ENCODE peak calls at places on chromosomes 3 and 15, in seven cellular contexts. One of them, this sample, is unnamed.

GRCh38 chr3:141275973-141276372 is 44.3 kb downstream of the PXYLP1 start:
- DNase-seq in AG10803: no peak
- DNase-seq in LHCN-M2: no peak
- DNase-seq in M059J: peak
- DNase-seq in prostate gland: no peak
- DNase-seq in Kasumi-1: no peak
- DNase-seq in stimulated activated CD8-positive, alpha-beta memory T cell treated with anti-CD3 and anti-CD28 coated beads, Interleukin-7, amount 100 ng/mL, for 24 hours: no peak
- DNase-seq in this sample: no peak

GRCh38 chr15:29092376-29093064 is 177.1 kb downstream of the NSMCE3 start:
- DNase-seq in LHCN-M2: no peak
- DNase-seq in M059J: no peak
- DNase-seq in Kasumi-1: no peak
- DNase-seq in AG10803: no peak
- DNase-seq in stimulated activated CD8-positive, alpha-beta memory T cell treated with anti-CD3 and anti-CD28 coated beads, Interleukin-7, amount 100 ng/mL, for 24 hours: no peak
- DNase-seq in prostate gland: no peak
- DNase-seq in this sample: no peak

GRCh38 chr15:67762610-67763368 is 62.5 kb upstream of the SKOR1 start:
- DNase-seq in stimulated activated CD8-positive, alpha-beta memory T cell treated with anti-CD3 and anti-CD28 coated beads, Interleukin-7, amount 100 ng/mL, for 24 hours: no peak
- DNase-seq in M059J: no peak
- DNase-seq in Kasumi-1: no peak
- DNase-seq in LHCN-M2: no peak
- DNase-seq in AG10803: peak
- DNase-seq in prostate gland: no peak
- DNase-seq in this sample: no peak

GRCh38 chr3:158109295-158109803 is 540 bp upstream of the RSRC1 start:
- DNase-seq in M059J: no peak
- DNase-seq in stimulated activated CD8-positive, alpha-beta memory T cell treated with anti-CD3 and anti-CD28 coated beads, Interleukin-7, amount 100 ng/mL, for 24 hours: no peak
- DNase-seq in AG10803: peak
- DNase-seq in prostate gland: no peak
- DNase-seq in Kasumi-1: peak
- DNase-seq in LHCN-M2: no peak
- DNase-seq in this sample: no peak

GRCh38 chr3:62665627-62666433 is 209.4 kb downstream of the CADPS start:
- DNase-seq in Kasumi-1: peak
- DNase-seq in LHCN-M2: peak
- DNase-seq in M059J: peak
- DNase-seq in prostate gland: peak
- DNase-seq in AG10803: peak
- DNase-seq in stimulated activated CD8-positive, alpha-beta memory T cell treated with anti-CD3 and anti-CD28 coated beads, Interleukin-7, amount 100 ng/mL, for 24 hours: no peak
- DNase-seq in this sample: peak

GRCh38 chr15:67927501-67928156 is 87.8 kb upstream of the RNU6-1 start:
- DNase-seq in LHCN-M2: no peak
- DNase-seq in Kasumi-1: no peak
- DNase-seq in stimulated activated CD8-positive, alpha-beta memory T cell treated with anti-CD3 and anti-CD28 coated beads, Interleukin-7, amount 100 ng/mL, for 24 hours: no peak
- DNase-seq in prostate gland: peak
- DNase-seq in M059J: peak
- DNase-seq in AG10803: peak
- DNase-seq in this sample: peak

GRCh38 chr15:62391565-62392262 is 226.6 kb upstream of the C2CD4B start:
- DNase-seq in Kasumi-1: peak
- DNase-seq in M059J: peak
- DNase-seq in prostate gland: peak
- DNase-seq in LHCN-M2: peak
- DNase-seq in stimulated activated CD8-positive, alpha-beta memory T cell treated with anti-CD3 and anti-CD28 coated beads, Interleukin-7, amount 100 ng/mL, for 24 hours: no peak
- DNase-seq in AG10803: peak
- DNase-seq in this sample: peak

GRCh38 chr3:155960060-155960459 is 89.6 kb downstream of the GMPS start:
- DNase-seq in LHCN-M2: peak
- DNase-seq in prostate gland: no peak
- DNase-seq in AG10803: peak
- DNase-seq in stimulated activated CD8-positive, alpha-beta memory T cell treated with anti-CD3 and anti-CD28 coated beads, Interleukin-7, amount 100 ng/mL, for 24 hours: no peak
- DNase-seq in M059J: no peak
- DNase-seq in Kasumi-1: no peak
- DNase-seq in this sample: no peak

GRCh38 chr15:75666823-75667501 is 19.2 kb downstream of the SNX33 start:
- DNase-seq in stimulated activated CD8-positive, alpha-beta memory T cell treated with anti-CD3 and anti-CD28 coated beads, Interleukin-7, amount 100 ng/mL, for 24 hours: no peak
- DNase-seq in Kasumi-1: no peak
- DNase-seq in M059J: peak
- DNase-seq in prostate gland: no peak
- DNase-seq in AG10803: peak
- DNase-seq in LHCN-M2: peak
- DNase-seq in this sample: peak

GRCh38 chr3:57974796-57975388 is 33.3 kb upstream of the FLNB start:
- DNase-seq in Kasumi-1: no peak
- DNase-seq in stimulated activated CD8-positive, alpha-beta memory T cell treated with anti-CD3 and anti-CD28 coated beads, Interleukin-7, amount 100 ng/mL, for 24 hours: no peak
- DNase-seq in LHCN-M2: peak
- DNase-seq in prostate gland: peak
- DNase-seq in M059J: peak
- DNase-seq in AG10803: peak
- DNase-seq in this sample: peak

GRCh38 chr3:3259181-3259580 is 79.7 kb upstream of the CRBN start:
- DNase-seq in stimulated activated CD8-positive, alpha-beta memory T cell treated with anti-CD3 and anti-CD28 coated beads, Interleukin-7, amount 100 ng/mL, for 24 hours: no peak
- DNase-seq in LHCN-M2: no peak
- DNase-seq in Kasumi-1: no peak
- DNase-seq in AG10803: no peak
- DNase-seq in M059J: no peak
- DNase-seq in prostate gland: no peak
- DNase-seq in this sample: no peak

GRCh38 chr3:172177046-172177445 is 137.7 kb downstream of the FNDC3B start:
- DNase-seq in Kasumi-1: no peak
- DNase-seq in stimulated activated CD8-positive, alpha-beta memory T cell treated with anti-CD3 and anti-CD28 coated beads, Interleukin-7, amount 100 ng/mL, for 24 hours: no peak
- DNase-seq in prostate gland: no peak
- DNase-seq in AG10803: peak
- DNase-seq in M059J: peak
- DNase-seq in LHCN-M2: peak
- DNase-seq in this sample: peak

GRCh38 chr15:79811406-79812405 is 85.1 kb downstream of the MTHFS start:
- DNase-seq in M059J: peak
- DNase-seq in Kasumi-1: no peak
- DNase-seq in LHCN-M2: peak
- DNase-seq in AG10803: peak
- DNase-seq in stimulated activated CD8-positive, alpha-beta memory T cell treated with anti-CD3 and anti-CD28 coated beads, Interleukin-7, amount 100 ng/mL, for 24 hours: no peak
- DNase-seq in prostate gland: peak
- DNase-seq in this sample: peak

GRCh38 chr3:144273611-144274010 is 302.0 kb downstream of the DIPK2A start:
- DNase-seq in LHCN-M2: peak
- DNase-seq in AG10803: no peak
- DNase-seq in stimulated activated CD8-positive, alpha-beta memory T cell treated with anti-CD3 and anti-CD28 coated beads, Interleukin-7, amount 100 ng/mL, for 24 hours: no peak
- DNase-seq in prostate gland: peak
- DNase-seq in Kasumi-1: no peak
- DNase-seq in M059J: peak
- DNase-seq in this sample: no peak

GRCh38 chr15:39918688-39919385 is 1.2 kb downstream of the GPR176 start:
- DNase-seq in AG10803: peak
- DNase-seq in LHCN-M2: peak
- DNase-seq in stimulated activated CD8-positive, alpha-beta memory T cell treated with anti-CD3 and anti-CD28 coated beads, Interleukin-7, amount 100 ng/mL, for 24 hours: no peak
- DNase-seq in M059J: peak
- DNase-seq in prostate gland: no peak
- DNase-seq in Kasumi-1: no peak
- DNase-seq in this sample: peak

GRCh38 chr3:16286161-16286560 is 21.1 kb downstream of the OXNAD1 start:
- DNase-seq in M059J: no peak
- DNase-seq in LHCN-M2: no peak
- DNase-seq in prostate gland: no peak
- DNase-seq in Kasumi-1: no peak
- DNase-seq in stimulated activated CD8-positive, alpha-beta memory T cell treated with anti-CD3 and anti-CD28 coated beads, Interleukin-7, amount 100 ng/mL, for 24 hours: no peak
- DNase-seq in AG10803: no peak
- DNase-seq in this sample: no peak

GRCh38 chr3:65785065-65785645 is 253.6 kb downstream of the MAGI1 start:
- DNase-seq in Kasumi-1: peak
- DNase-seq in AG10803: peak
- DNase-seq in stimulated activated CD8-positive, alpha-beta memory T cell treated with anti-CD3 and anti-CD28 coated beads, Interleukin-7, amount 100 ng/mL, for 24 hours: no peak
- DNase-seq in LHCN-M2: peak
- DNase-seq in prostate gland: peak
- DNase-seq in M059J: peak
- DNase-seq in this sample: peak

GRCh38 chr15:78147566-78147965 is 1.6 kb upstream of the IDH3A start:
- DNase-seq in AG10803: no peak
- DNase-seq in stimulated activated CD8-positive, alpha-beta memory T cell treated with anti-CD3 and anti-CD28 coated beads, Interleukin-7, amount 100 ng/mL, for 24 hours: no peak
- DNase-seq in LHCN-M2: no peak
- DNase-seq in Kasumi-1: no peak
- DNase-seq in M059J: no peak
- DNase-seq in prostate gland: no peak
- DNase-seq in this sample: no peak

GRCh38 chr3:73510298-73510697 is 114.4 kb downstream of the PDZRN3 start:
- DNase-seq in M059J: no peak
- DNase-seq in LHCN-M2: no peak
- DNase-seq in Kasumi-1: no peak
- DNase-seq in AG10803: no peak
- DNase-seq in stimulated activated CD8-positive, alpha-beta memory T cell treated with anti-CD3 and anti-CD28 coated beads, Interleukin-7, amount 100 ng/mL, for 24 hours: no peak
- DNase-seq in prostate gland: no peak
- DNase-seq in this sample: no peak

GRCh38 chr3:9102240-9102841 is 139.1 kb upstream of the RAD18 start:
- DNase-seq in LHCN-M2: no peak
- DNase-seq in stimulated activated CD8-positive, alpha-beta memory T cell treated with anti-CD3 and anti-CD28 coated beads, Interleukin-7, amount 100 ng/mL, for 24 hours: no peak
- DNase-seq in M059J: no peak
- DNase-seq in prostate gland: no peak
- DNase-seq in Kasumi-1: no peak
- DNase-seq in AG10803: no peak
- DNase-seq in this sample: peak

GRCh38 chr3:25397150-25397549 is 30.9 kb upstream of the RARB start:
- DNase-seq in Kasumi-1: no peak
- DNase-seq in AG10803: no peak
- DNase-seq in LHCN-M2: no peak
- DNase-seq in prostate gland: no peak
- DNase-seq in M059J: no peak
- DNase-seq in stimulated activated CD8-positive, alpha-beta memory T cell treated with anti-CD3 and anti-CD28 coated beads, Interleukin-7, amount 100 ng/mL, for 24 hours: no peak
- DNase-seq in this sample: no peak

GRCh38 chr15:65416845-65417416 is 5.8 kb downstream of the IGDCC4 start:
- DNase-seq in stimulated activated CD8-positive, alpha-beta memory T cell treated with anti-CD3 and anti-CD28 coated beads, Interleukin-7, amount 100 ng/mL, for 24 hours: no peak
- DNase-seq in Kasumi-1: no peak
- DNase-seq in LHCN-M2: peak
- DNase-seq in prostate gland: no peak
- DNase-seq in M059J: no peak
- DNase-seq in AG10803: peak
- DNase-seq in this sample: peak

GRCh38 chr3:159038405-159038804 is 236.6 kb downstream of the MFSD1 start:
- DNase-seq in M059J: no peak
- DNase-seq in AG10803: no peak
- DNase-seq in stimulated activated CD8-positive, alpha-beta memory T cell treated with anti-CD3 and anti-CD28 coated beads, Interleukin-7, amount 100 ng/mL, for 24 hours: no peak
- DNase-seq in prostate gland: no peak
- DNase-seq in Kasumi-1: no peak
- DNase-seq in LHCN-M2: no peak
- DNase-seq in this sample: no peak

GRCh38 chr15:25056484-25057429 is 102.0 kb downstream of the SNRPN start:
- DNase-seq in prostate gland: no peak
- DNase-seq in AG10803: no peak
- DNase-seq in stimulated activated CD8-positive, alpha-beta memory T cell treated with anti-CD3 and anti-CD28 coated beads, Interleukin-7, amount 100 ng/mL, for 24 hours: no peak
- DNase-seq in M059J: no peak
- DNase-seq in LHCN-M2: no peak
- DNase-seq in Kasumi-1: no peak
- DNase-seq in this sample: no peak

GRCh38 chr15:38072007-38072506 is 137.6 kb downstream of the TMCO5A start:
- DNase-seq in AG10803: no peak
- DNase-seq in prostate gland: no peak
- DNase-seq in stimulated activated CD8-positive, alpha-beta memory T cell treated with anti-CD3 and anti-CD28 coated beads, Interleukin-7, amount 100 ng/mL, for 24 hours: no peak
- DNase-seq in M059J: no peak
- DNase-seq in LHCN-M2: no peak
- DNase-seq in Kasumi-1: no peak
- DNase-seq in this sample: no peak

GRCh38 chr3:56858331-56858730 is 56.6 kb upstream of the ARHGEF3 start:
- DNase-seq in stimulated activated CD8-positive, alpha-beta memory T cell treated with anti-CD3 and anti-CD28 coated beads, Interleukin-7, amount 100 ng/mL, for 24 hours: no peak
- DNase-seq in LHCN-M2: no peak
- DNase-seq in AG10803: no peak
- DNase-seq in prostate gland: peak
- DNase-seq in Kasumi-1: no peak
- DNase-seq in M059J: no peak
- DNase-seq in this sample: no peak

GRCh38 chr3:113275876-113276580 is 64.7 kb downstream of the BOC start:
- DNase-seq in prostate gland: peak
- DNase-seq in stimulated activated CD8-positive, alpha-beta memory T cell treated with anti-CD3 and anti-CD28 coated beads, Interleukin-7, amount 100 ng/mL, for 24 hours: no peak
- DNase-seq in Kasumi-1: no peak
- DNase-seq in AG10803: peak
- DNase-seq in M059J: peak
- DNase-seq in LHCN-M2: peak
- DNase-seq in this sample: peak

GRCh38 chr15:97194750-97195149 is 765.8 kb upstream of the ARRDC4 start:
- DNase-seq in prostate gland: no peak
- DNase-seq in Kasumi-1: no peak
- DNase-seq in LHCN-M2: no peak
- DNase-seq in stimulated activated CD8-positive, alpha-beta memory T cell treated with anti-CD3 and anti-CD28 coated beads, Interleukin-7, amount 100 ng/mL, for 24 hours: no peak
- DNase-seq in M059J: no peak
- DNase-seq in AG10803: no peak
- DNase-seq in this sample: no peak

GRCh38 chr15:93973287-93973686 is 258.1 kb upstream of the MCTP2 start:
- DNase-seq in LHCN-M2: no peak
- DNase-seq in M059J: no peak
- DNase-seq in Kasumi-1: no peak
- DNase-seq in prostate gland: no peak
- DNase-seq in AG10803: no peak
- DNase-seq in stimulated activated CD8-positive, alpha-beta memory T cell treated with anti-CD3 and anti-CD28 coated beads, Interleukin-7, amount 100 ng/mL, for 24 hours: no peak
- DNase-seq in this sample: no peak

GRCh38 chr3:182258538-182259177 is 534.6 kb upstream of the ATP11B start:
- DNase-seq in LHCN-M2: peak
- DNase-seq in Kasumi-1: peak
- DNase-seq in stimulated activated CD8-positive, alpha-beta memory T cell treated with anti-CD3 and anti-CD28 coated beads, Interleukin-7, amount 100 ng/mL, for 24 hours: no peak
- DNase-seq in M059J: peak
- DNase-seq in AG10803: peak
- DNase-seq in prostate gland: no peak
- DNase-seq in this sample: peak

GRCh38 chr3:71201939-71202338 is 381.6 kb downstream of the FOXP1 start:
- DNase-seq in stimulated activated CD8-positive, alpha-beta memory T cell treated with anti-CD3 and anti-CD28 coated beads, Interleukin-7, amount 100 ng/mL, for 24 hours: no peak
- DNase-seq in M059J: peak
- DNase-seq in Kasumi-1: no peak
- DNase-seq in AG10803: peak
- DNase-seq in prostate gland: peak
- DNase-seq in LHCN-M2: no peak
- DNase-seq in this sample: peak

GRCh38 chr3:160185711-160186110 is 39.5 kb upstream of the C3orf80 start:
- DNase-seq in stimulated activated CD8-positive, alpha-beta memory T cell treated with anti-CD3 and anti-CD28 coated beads, Interleukin-7, amount 100 ng/mL, for 24 hours: no peak
- DNase-seq in Kasumi-1: no peak
- DNase-seq in AG10803: no peak
- DNase-seq in prostate gland: no peak
- DNase-seq in M059J: no peak
- DNase-seq in LHCN-M2: no peak
- DNase-seq in this sample: no peak

GRCh38 chr3:98855811-98856400 is 45.6 kb downstream of the DCBLD2 start:
- DNase-seq in prostate gland: no peak
- DNase-seq in AG10803: peak
- DNase-seq in stimulated activated CD8-positive, alpha-beta memory T cell treated with anti-CD3 and anti-CD28 coated beads, Interleukin-7, amount 100 ng/mL, for 24 hours: no peak
- DNase-seq in LHCN-M2: peak
- DNase-seq in Kasumi-1: no peak
- DNase-seq in M059J: peak
- DNase-seq in this sample: peak